ENCODE peak calls at places on chromosome 16, in four cellular contexts. F is progenitor cell of endocrine pancreas, S is left lung, P is prostate gland. Y is an unnamed sample.
A peak's percentile ranks its signal among the peaks of the same experiment; 100 is the strongest.

GRCh38 chr16:69924777-69925191 is 26.4 kb upstream of the CLEC18A start:
- DNase-seq in F (peak; percentile 26), S (peak; percentile 41), P (no peak), Y (no peak)

GRCh38 chr16:89478576-89479221 is 11.7 kb downstream of the ANKRD11 start:
- DNase-seq in F (no peak), S (no peak), P (no peak), Y (no peak)

GRCh38 chr16:8674413-8675022 is at the start of gene ABAT:
- DNase-seq in F (peak; percentile 82), S (peak; percentile 90), P (peak; percentile 95), Y (peak; percentile 83)

GRCh38 chr16:85699628-85700027 is 10.9 kb upstream of the GINS2 start:
- DNase-seq in F (no peak), S (no peak), P (no peak), Y (no peak)

GRCh38 chr16:14098081-14098480 is 27.0 kb downstream of the MRTFB start:
- DNase-seq in F (no peak), S (no peak), P (no peak), Y (no peak)

GRCh38 chr16:49356728-49357488 is 16.7 kb upstream of the C16orf78 start:
- DNase-seq in F (no peak), S (no peak), P (no peak), Y (no peak)

GRCh38 chr16:8931864-8932263 is 31.8 kb downstream of the USP7 start:
- DNase-seq in F (peak; percentile 39), S (no peak), P (peak; percentile 22), Y (no peak)

GRCh38 chr16:83996481-83997252 is 28.6 kb downstream of the NECAB2 start:
- DNase-seq in F (no peak), S (no peak), P (no peak), Y (no peak)

GRCh38 chr16:19123535-19124178 is 9.9 kb downstream of the ITPRIPL2 start:
- DNase-seq in F (no peak), S (no peak), P (peak; percentile 77), Y (no peak)

GRCh38 chr16:75218256-75219076 is at the start of gene CTRB1:
- DNase-seq in F (no peak), S (no peak), P (no peak), Y (no peak)

DNA sequence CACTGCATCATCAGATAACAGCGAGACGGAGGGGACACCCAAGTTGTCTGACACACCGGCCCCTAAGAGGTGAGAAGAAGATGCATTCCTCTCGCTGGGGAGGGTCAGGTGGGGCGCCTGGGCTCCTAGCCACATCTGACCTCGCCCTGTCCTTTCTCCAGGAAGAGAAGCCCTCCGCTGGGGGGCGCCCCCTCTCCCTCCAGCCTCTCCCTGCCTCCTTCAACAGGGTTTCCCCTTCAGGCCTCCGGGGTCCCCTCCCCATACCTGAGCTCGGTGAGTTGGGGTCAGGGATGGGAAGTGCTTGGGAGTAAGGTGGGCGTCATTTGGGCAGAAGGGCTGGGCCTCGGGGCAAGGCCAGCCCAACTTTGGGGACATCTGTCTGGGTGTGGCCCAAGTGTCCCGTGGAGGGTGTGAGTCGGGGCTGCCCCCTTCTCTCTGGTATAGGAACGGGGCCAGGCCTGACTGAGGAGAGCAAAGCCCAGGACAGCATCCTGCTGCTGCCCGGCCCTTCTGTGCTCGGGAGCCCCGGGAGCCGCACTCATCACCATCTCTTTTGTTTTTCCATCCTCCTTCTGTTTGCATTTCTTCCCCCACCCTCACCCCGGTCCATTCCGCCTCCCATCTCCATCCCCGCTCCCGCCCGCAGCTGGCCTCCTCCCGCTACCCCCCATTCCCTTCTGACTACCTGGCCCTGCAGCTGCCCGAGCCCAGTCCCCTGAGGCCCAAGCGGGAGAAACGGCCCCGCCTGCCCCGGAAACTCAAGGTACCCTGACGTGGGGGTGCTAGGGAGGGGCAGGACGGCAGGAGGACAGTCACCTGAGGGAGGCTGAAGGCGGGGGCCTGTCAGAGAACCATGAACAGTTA is 5.0 kb downstream of the INO80E start:
- DNase-seq in F (no peak), S (no peak), P (no peak), Y (no peak)
- TF ChIP-seq CTCF in F (no peak), S (no peak), P (no peak), Y (no peak)

DNA sequence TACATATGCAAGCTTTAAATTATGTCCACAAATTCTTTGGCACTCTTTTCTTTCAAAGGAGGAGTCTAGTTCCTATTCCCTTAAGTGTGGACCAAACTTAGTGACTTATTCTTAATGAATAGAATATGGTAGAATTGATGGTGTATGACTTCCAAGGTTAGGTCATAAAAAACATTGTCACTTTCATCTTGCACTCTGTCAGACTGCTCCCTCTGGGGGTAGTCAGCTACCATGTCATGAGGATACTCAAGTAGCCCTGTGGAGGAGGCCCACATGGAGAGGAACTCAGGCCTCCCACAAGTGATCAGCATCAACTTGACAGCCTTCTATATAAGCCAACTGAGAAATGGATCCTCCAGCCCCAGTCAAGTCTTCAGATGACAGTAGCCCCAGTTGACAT is 58.0 kb upstream of the SCNN1B start:
- DNase-seq in F (no peak), S (no peak), P (no peak), Y (no peak)
- TF ChIP-seq CTCF in F (no peak), S (no peak), P (no peak), Y (no peak)

DNA sequence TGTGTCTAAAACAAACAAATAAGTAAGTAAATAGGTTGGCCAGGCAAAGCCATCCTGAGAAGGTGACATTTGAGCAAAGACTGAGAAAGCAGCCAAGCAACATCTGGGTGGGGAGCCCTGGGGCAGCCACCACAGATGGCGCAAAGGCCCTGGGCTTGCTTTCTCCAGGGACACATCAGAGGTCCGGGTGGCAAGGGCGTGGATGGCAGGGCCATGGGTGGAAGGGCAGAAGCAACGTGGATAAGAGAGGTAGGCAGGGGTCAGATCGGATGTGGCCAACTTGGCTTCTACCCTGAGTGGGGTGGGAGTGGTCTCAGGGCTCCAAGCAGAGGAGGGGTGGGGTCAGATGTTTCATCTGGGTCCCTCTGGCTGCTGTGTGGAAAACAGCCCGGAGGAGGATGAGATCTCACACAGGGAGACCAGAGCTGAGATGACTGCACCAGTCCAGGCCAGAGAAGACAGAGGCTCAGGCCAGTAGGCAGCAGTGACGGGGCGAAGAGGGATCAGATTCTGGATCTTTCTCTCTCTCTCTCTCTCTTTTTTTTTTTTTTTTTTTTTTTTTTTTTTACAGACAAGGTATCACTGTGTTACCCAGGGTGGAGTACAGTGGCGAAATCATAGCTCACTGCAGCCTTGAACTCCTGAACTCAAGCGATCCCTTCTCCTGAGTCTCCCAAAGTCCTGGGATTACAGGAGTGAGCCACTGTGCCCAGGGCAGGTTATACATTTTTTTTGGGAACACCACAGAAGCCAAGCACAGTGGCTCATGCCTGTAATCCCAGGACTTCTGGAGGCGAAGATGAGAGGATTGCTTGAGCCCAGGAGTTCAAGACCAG is 6.1 kb upstream of the SPN start:
- DNase-seq in F (no peak), S (no peak), P (no peak), Y (no peak)
- TF ChIP-seq CTCF in F (no peak), S (no peak), P (no peak), Y (no peak)

GRCh38 chr16:87057291-87057881 is 259.8 kb downstream of the C16orf95 start:
- DNase-seq in F (no peak), S (no peak), P (no peak), Y (no peak)

GRCh38 chr16:87054856-87055255 is 262.3 kb downstream of the C16orf95 start:
- DNase-seq in F (no peak), S (no peak), P (no peak), Y (no peak)

GRCh38 chr16:87056551-87056950 is 260.6 kb downstream of the C16orf95 start:
- DNase-seq in F (no peak), S (no peak), P (no peak), Y (no peak)

GRCh38 chr16:87054154-87054553 is 263.0 kb downstream of the C16orf95 start:
- DNase-seq in F (no peak), S (no peak), P (no peak), Y (no peak)

GRCh38 chr16:87056083-87056482 is 261.1 kb downstream of the C16orf95 start:
- DNase-seq in F (no peak), S (no peak), P (no peak), Y (no peak)
- TF ChIP-seq CTCF in F (no peak), S (no peak), P (no peak), Y (no peak)

GRCh38 chr16:10981697-10982216 is 37.4 kb downstream of the CLEC16A start:
- DNase-seq in F (no peak), S (no peak), P (no peak), Y (no peak)
- TF ChIP-seq CTCF in F (peak; percentile 17), S (no peak), P (peak; percentile 9), Y (no peak)

GRCh38 chr16:3182608-3183444 is 5.2 kb upstream of the OR1F1 start:
- DNase-seq in F (no peak), S (no peak), P (no peak), Y (no peak)
- TF ChIP-seq CTCF in F (no peak), S (peak; percentile 7), P (peak; percentile 5), Y (peak; percentile 41)

Y was measured in CD14-positive monocyte.